ENCODE peak calls at places on chromosomes 4 and X, in seven cellular contexts. M is upper lobe of right lung, N is PC-3, Q is tibial nerve, V is AG04450, R is K562, H is right atrium auricular region. I is an unnamed sample. For H3K9me3, the result is how much of the 10 kb centered on the place peaks cover.

GRCh38 chrX:40109288-40110008 is 11.7 kb upstream of the BCOR start:
- DNase-seq in M (peak), N (no peak), Q (peak), V (no peak), R (peak), H (peak), I (no peak)

GRCh38 chr4:1183985-1184773 is 11.8 kb upstream of the SPON2 start:
- DNase-seq in M (peak), N (no peak), Q (no peak), V (no peak), R (no peak), H (peak), I (no peak)

GRCh38 chrX:38675856-38676255 is 114.5 kb downstream of the TSPAN7 start:
- DNase-seq in M (no peak), N (no peak), Q (no peak), V (no peak), R (no peak), H (no peak), I (no peak)

GRCh38 chrX:23554304-23554703 is 113.0 kb upstream of the PRDX4 start:
- DNase-seq in M (no peak), N (peak), Q (peak), V (peak), R (peak), H (no peak), I (no peak)

GRCh38 chrX:45001038-45001437 is 128.1 kb downstream of the KDM6A start:
- DNase-seq in M (no peak), N (peak), Q (no peak), V (no peak), R (no peak), H (no peak), I (no peak)

GRCh38 chr4:189202869-189203271 is 737.8 kb upstream of the FRG1 start:
- DNase-seq in M (no peak), N (peak), Q (no peak), V (peak), R (no peak), H (no peak), I (no peak)

GRCh38 chrX:132206259-132206658 is 13.0 kb downstream of the RAP2C start:
- DNase-seq in M (no peak), N (no peak), Q (no peak), V (no peak), R (no peak), H (no peak), I (no peak)

GRCh38 chr4:73193155-73193554 is 65.4 kb downstream of the ANKRD17 start:
- DNase-seq in M (no peak), N (no peak), Q (no peak), V (no peak), R (no peak), H (no peak), I (no peak)

GRCh38 chr4:20529681-20530080 is 170.6 kb upstream of the PACRGL start:
- DNase-seq in M (no peak), N (no peak), Q (no peak), V (no peak), R (no peak), H (no peak), I (no peak)

GRCh38 chr4:168978001-168978700 is 31.9 kb downstream of the CBR4 start:
- DNase-seq in M (no peak), N (peak), Q (no peak), V (peak), R (peak), H (no peak), I (no peak)

GRCh38 chr4:86141166-86141565 is 218.7 kb downstream of the MAPK10 start:
- DNase-seq in M (no peak), N (no peak), Q (no peak), V (no peak), R (no peak), H (no peak), I (no peak)

GRCh38 chrX:30597258-30598012 is 19.9 kb upstream of the TASL start:
- DNase-seq in M (no peak), N (peak), Q (no peak), V (no peak), R (no peak), H (no peak), I (no peak)

GRCh38 chr4:124514588-124514987 is 197.9 kb downstream of the ANKRD50 start:
- DNase-seq in M (no peak), N (no peak), Q (no peak), V (no peak), R (no peak), H (no peak), I (no peak)

GRCh38 chr4:190017357-190018200 is 9.5 kb downstream of the FRG2 start:
- DNase-seq in M (no peak), N (no peak), Q (no peak), V (no peak), R (no peak), H (no peak), I (no peak)

DNA sequence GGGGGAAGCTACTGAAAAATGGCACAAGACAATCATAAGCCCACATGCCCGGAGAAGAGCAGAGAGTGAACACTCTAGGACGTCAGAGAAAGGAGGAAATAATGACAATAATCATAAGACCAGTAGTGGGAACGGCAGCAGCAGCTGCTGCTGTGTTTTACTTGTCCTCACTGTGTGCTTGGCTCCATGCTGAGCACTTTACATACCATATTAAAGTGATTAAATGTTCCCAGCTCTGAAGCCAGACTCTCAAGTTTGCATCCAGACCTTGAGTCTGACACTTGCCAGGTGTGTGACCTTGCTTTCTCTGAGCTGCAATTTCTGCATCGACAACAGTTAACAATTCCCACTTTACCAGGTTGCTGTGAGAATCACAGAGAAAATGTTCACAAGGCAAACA is 255.4 kb downstream of the SPANXN1 start:
- DNase-seq in M (no peak), N (no peak), Q (no peak), V (no peak), R (no peak), H (no peak), I (no peak)
- H3K9me3 ChIP-seq in M (under half), N (under half), Q (under half), V (under half), R (under half), H (under half), I (under half)

GRCh38 chr4:33841120-33841519 is 2403.2 kb downstream of the ARAP2 start:
- DNase-seq in M (no peak), N (no peak), Q (no peak), V (no peak), R (no peak), H (no peak), I (no peak)

GRCh38 chr4:33831667-33832066 is 2412.6 kb downstream of the ARAP2 start:
- DNase-seq in M (no peak), N (peak), Q (no peak), V (no peak), R (no peak), H (no peak), I (no peak)

DNA sequence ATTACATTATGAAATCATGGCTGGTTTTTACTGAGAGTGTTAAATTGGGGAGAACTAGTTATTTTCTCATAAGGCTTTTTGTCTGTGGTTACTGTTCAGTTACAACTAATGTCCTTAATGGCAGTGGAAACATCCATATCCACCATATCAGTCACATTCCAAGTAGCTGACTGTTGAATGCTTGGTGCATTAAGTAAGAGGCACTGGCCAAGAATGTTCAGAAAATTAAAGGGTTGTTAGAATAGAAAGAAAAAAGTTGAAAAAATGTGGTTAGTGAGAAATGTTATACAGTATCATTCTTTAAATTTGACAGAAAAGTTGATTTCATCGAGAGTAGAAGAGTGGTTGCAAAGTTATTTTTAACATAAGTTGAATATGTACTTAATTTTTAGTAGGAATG is 2407.3 kb downstream of the ARAP2 start:
- DNase-seq in M (no peak), N (peak), Q (no peak), V (peak), R (no peak), H (no peak), I (no peak)
- H3K9me3 ChIP-seq in M (under half), N (under half), Q (under half), V (under half), R (under half), H (under half), I (under half)

GRCh38 chrX:47595701-47596655 is 13.7 kb downstream of the TIMP1 start:
- DNase-seq in M (no peak), N (no peak), Q (no peak), V (peak), R (no peak), H (no peak), I (no peak)
- H3K9me3 ChIP-seq in M (under half), N (under half), Q (under half), V (under half), R (under half), H (under half), I (under half)

GRCh38 chr4:126897038-126897437 is 735.7 kb upstream of the INTU start:
- DNase-seq in M (no peak), N (no peak), Q (no peak), V (no peak), R (no peak), H (no peak), I (no peak)

GRCh38 chr4:126898815-126899214 is 733.9 kb upstream of the INTU start:
- DNase-seq in M (no peak), N (no peak), Q (no peak), V (no peak), R (no peak), H (no peak), I (no peak)

GRCh38 chr4:126895988-126896570 is 736.7 kb upstream of the INTU start:
- DNase-seq in M (no peak), N (no peak), Q (no peak), V (no peak), R (no peak), H (no peak), I (no peak)

GRCh38 chr4:126894963-126895362 is 737.8 kb upstream of the INTU start:
- DNase-seq in M (no peak), N (no peak), Q (no peak), V (no peak), R (no peak), H (no peak), I (no peak)

GRCh38 chr4:126899382-126899801 is 733.4 kb upstream of the INTU start:
- DNase-seq in M (no peak), N (peak), Q (no peak), V (peak), R (no peak), H (no peak), I (no peak)
- H3K9me3 ChIP-seq in M (under half), N (under half), Q (under half), V (under half), R (under half), H (under half), I (under half)

GRCh38 chrX:13281289-13281688 is 38.6 kb downstream of the ATXN3L start:
- DNase-seq in M (no peak), N (no peak), Q (no peak), V (no peak), R (no peak), H (no peak), I (no peak)
- H3K9me3 ChIP-seq in M (under half), N (under half), Q (under half), V (under half), R (under half), H (under half), I (under half)

GRCh38 chr4:95869961-95870500 is 30.1 kb downstream of the PDHA2 start:
- DNase-seq in M (no peak), N (no peak), Q (no peak), V (no peak), R (no peak), H (no peak), I (no peak)

GRCh38 chr4:95867919-95868318 is 28.0 kb downstream of the PDHA2 start:
- DNase-seq in M (no peak), N (peak), Q (no peak), V (no peak), R (no peak), H (no peak), I (no peak)
- H3K9me3 ChIP-seq in M (under half), N (under half), Q (under half), V (under half), R (under half), H (under half), I (under half)

GRCh38 chr4:30632751-30633150 is 87.4 kb upstream of the PCDH7 start:
- DNase-seq in M (no peak), N (no peak), Q (no peak), V (no peak), R (no peak), H (no peak), I (no peak)
- H3K9me3 ChIP-seq in M (under half), N (under half), Q (under half), V (under half), R (under half), H (under half), I (under half)

I was measured in T-helper 17 cell.